ENCODE peak calls at places on chromosome 10, in six cellular contexts. E, W, D, F, B and A are unnamed samples.

GRCh38 chr10:104334965-104335650 is 3.2 kb downstream of the ITPRIP start:
- DNase-seq in E (peak), W (peak), D (peak), F (no peak), B (no peak), A (no peak)

GRCh38 chr10:80545258-80545881 is 7.7 kb downstream of the SH2D4B start:
- DNase-seq in E (no peak), W (no peak), D (no peak), F (no peak), B (no peak), A (no peak)

GRCh38 chr10:131109746-131110145 is 201.8 kb downstream of the TCERG1L start:
- DNase-seq in E (no peak), W (no peak), D (no peak), F (no peak), B (no peak), A (no peak)

GRCh38 chr10:129345763-129346162 is 121.3 kb upstream of the MGMT start:
- DNase-seq in E (no peak), W (no peak), D (no peak), F (no peak), B (no peak), A (no peak)

GRCh38 chr10:4150676-4151075 is 365.7 kb upstream of the KLF6 start:
- DNase-seq in E (no peak), W (no peak), D (no peak), F (no peak), B (no peak), A (no peak)

GRCh38 chr10:37263304-37263703 is 137.9 kb downstream of the ANKRD30A start:
- DNase-seq in E (no peak), W (peak), D (no peak), F (no peak), B (peak), A (no peak)

GRCh38 chr10:101441539-101442455 is 87.8 kb downstream of the BTRC start:
- DNase-seq in E (peak), W (peak), D (no peak), F (no peak), B (peak), A (peak)

GRCh38 chr10:130968511-130968910 is 343.0 kb downstream of the TCERG1L start:
- DNase-seq in E (no peak), W (no peak), D (no peak), F (no peak), B (no peak), A (no peak)

GRCh38 chr10:35882422-35883150 is 240.5 kb upstream of the FZD8 start:
- DNase-seq in E (no peak), W (no peak), D (no peak), F (no peak), B (no peak), A (no peak)

GRCh38 chr10:98344589-98345038 is 70.4 kb downstream of the PYROXD2 start:
- DNase-seq in E (peak), W (no peak), D (peak), F (peak), B (no peak), A (peak)

GRCh38 chr10:35890061-35890969 is 248.2 kb upstream of the FZD8 start:
- DNase-seq in E (peak), W (no peak), D (no peak), F (no peak), B (no peak), A (no peak)

GRCh38 chr10:49605939-49606509 is 4.1 kb upstream of the SLC18A3 start:
- DNase-seq in E (no peak), W (no peak), D (no peak), F (no peak), B (no peak), A (no peak)

GRCh38 chr10:27995311-27995710 is 3.6 kb downstream of the ODAD2 start:
- DNase-seq in E (no peak), W (no peak), D (no peak), F (no peak), B (no peak), A (no peak)

GRCh38 chr10:31706921-31707571 is 221.6 kb downstream of the ARHGAP12 start:
- DNase-seq in E (no peak), W (no peak), D (peak), F (no peak), B (peak), A (no peak)

DNA sequence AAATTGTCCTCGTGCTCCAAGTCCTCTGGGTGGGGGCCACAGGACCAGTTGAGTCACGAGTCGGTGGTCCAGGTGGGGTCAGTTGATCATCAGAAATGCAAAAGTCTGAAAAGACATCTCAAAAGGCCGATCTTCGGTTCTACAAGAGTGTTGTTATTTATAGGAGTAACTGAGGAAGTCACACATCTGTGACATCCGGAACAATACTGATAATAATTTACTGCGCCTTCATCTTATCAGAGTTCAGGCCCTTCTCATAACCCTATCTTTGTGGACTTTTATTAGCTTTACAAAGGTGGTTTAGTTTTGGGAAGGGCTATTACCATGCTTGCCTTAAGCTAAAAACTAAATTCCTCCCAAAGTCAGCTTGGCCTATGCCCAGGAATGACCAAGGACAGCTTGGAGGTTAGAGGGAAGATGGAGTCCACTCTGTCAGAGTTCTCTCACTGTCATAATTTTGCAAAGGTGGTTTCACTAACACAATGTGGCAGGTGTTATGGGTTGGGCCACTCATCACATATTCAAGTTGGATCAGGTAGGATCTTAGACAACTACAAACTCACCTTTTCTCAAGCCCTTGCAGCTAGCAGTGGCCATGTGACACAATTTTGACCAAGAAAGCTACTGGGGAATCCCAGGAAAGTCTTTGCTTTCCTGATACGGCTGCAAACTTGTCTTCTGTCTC is 54.7 kb upstream of the CHST3 start:
- DNase-seq in E (no peak), W (no peak), D (no peak), F (no peak), B (no peak), A (no peak)
- H3K4me3 ChIP-seq in E (no peak), W (no peak), D (no peak), F (no peak), B (no peak), A (no peak)

GRCh38 chr10:10794056-10794455 is 223.6 kb upstream of the CELF2 start:
- DNase-seq in E (no peak), W (peak), D (no peak), F (no peak), B (no peak), A (no peak)
- H3K4me3 ChIP-seq in E (no peak), W (no peak), D (peak), F (no peak), B (no peak), A (no peak)

GRCh38 chr10:13822475-13822874 is 235.7 kb downstream of the PRPF18 start:
- DNase-seq in E (no peak), W (no peak), D (no peak), F (no peak), B (no peak), A (no peak)
- H3K4me3 ChIP-seq in E (no peak), W (no peak), D (no peak), F (no peak), B (no peak), A (no peak)

DNA sequence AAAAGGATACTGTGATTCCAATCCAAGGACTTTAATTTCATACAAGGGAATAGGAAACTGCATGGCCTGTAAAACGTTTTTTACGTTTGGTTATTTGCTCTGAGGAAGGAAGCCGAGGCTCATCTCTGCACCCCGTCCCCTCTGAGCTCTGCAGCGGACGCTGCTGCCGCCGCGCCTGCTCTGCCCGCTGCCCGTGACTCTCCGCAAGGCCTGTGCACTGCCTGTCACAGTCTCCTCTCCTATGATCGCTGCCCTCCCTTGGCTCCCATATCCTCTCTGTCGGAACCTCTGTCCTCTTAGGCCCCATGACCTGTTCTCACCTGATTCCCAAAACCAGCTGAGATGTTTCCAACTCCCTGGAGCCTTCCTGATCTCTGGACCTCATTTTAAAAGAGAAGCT is 320.3 kb upstream of the ZNF32 start:
- DNase-seq in E (no peak), W (no peak), D (no peak), F (peak), B (no peak), A (no peak)
- H3K4me3 ChIP-seq in E (no peak), W (no peak), D (no peak), F (no peak), B (no peak), A (no peak)

GRCh38 chr10:11827414-11827813 is 4.3 kb downstream of the PROSER2 start:
- DNase-seq in E (no peak), W (no peak), D (no peak), F (no peak), B (no peak), A (no peak)

GRCh38 chr10:11827006-11827405 is 3.9 kb downstream of the PROSER2 start:
- DNase-seq in E (no peak), W (no peak), D (no peak), F (no peak), B (no peak), A (no peak)

GRCh38 chr10:11824376-11824775 is 1.2 kb downstream of the PROSER2 start:
- DNase-seq in E (no peak), W (peak), D (no peak), F (no peak), B (no peak), A (peak)

GRCh38 chr10:11824825-11825224 is 1.7 kb downstream of the PROSER2 start:
- DNase-seq in E (no peak), W (peak), D (no peak), F (no peak), B (no peak), A (no peak)

DNA sequence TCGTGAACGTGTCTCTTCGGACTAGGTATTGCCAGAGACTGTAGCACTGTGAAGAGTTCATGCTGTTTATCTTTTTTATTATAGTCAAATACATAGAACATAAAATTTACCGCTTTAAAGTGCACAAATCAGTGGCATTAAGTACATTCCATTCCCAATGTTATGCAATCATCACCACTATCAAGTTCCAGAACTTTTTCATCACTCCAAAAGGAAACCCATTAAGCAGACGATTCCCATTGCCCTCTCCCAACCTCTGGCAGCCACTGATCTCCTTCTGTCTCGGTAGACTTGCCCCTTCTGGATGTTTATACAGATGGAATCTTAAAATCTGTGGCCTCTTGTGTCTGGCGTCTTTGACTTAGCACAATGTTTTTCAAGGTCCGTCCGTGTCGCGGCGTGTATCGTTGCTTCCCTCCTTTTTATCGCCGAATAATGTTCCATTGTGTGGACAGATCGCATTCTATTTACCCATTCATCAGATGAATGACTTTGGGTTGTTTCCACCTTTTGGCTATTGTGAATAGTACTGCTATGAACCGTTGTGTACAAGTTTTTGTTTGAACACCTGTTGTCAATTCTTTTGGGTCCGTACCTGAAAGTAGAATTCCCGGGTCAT is 2.7 kb downstream of the PROSER2 start:
- DNase-seq in E (no peak), W (no peak), D (no peak), F (no peak), B (no peak), A (no peak)
- H3K4me3 ChIP-seq in E (no peak), W (peak), D (peak), F (peak), B (no peak), A (no peak)

GRCh38 chr10:6148908-6149307 is 53.8 kb upstream of the PFKFB3 start:
- DNase-seq in E (no peak), W (no peak), D (no peak), F (no peak), B (no peak), A (no peak)

GRCh38 chr10:6148251-6148691 is 54.5 kb upstream of the PFKFB3 start:
- DNase-seq in E (no peak), W (no peak), D (no peak), F (no peak), B (peak), A (no peak)

GRCh38 chr10:6153845-6154244 is 48.9 kb upstream of the PFKFB3 start:
- DNase-seq in E (no peak), W (no peak), D (no peak), F (no peak), B (no peak), A (no peak)

GRCh38 chr10:6154566-6154965 is 48.2 kb upstream of the PFKFB3 start:
- DNase-seq in E (no peak), W (no peak), D (no peak), F (no peak), B (no peak), A (no peak)

GRCh38 chr10:6151087-6151977 is 51.4 kb upstream of the PFKFB3 start:
- DNase-seq in E (peak), W (peak), D (peak), F (peak), B (peak), A (no peak)
- H3K4me3 ChIP-seq in E (no peak), W (no peak), D (peak), F (no peak), B (no peak), A (no peak)